ENCODE peak calls at places on chromosomes 7 and 10, in ten cellular contexts. G is stomach; H is astrocyte of the spinal cord; V is prostate gland; I is PC-3; M is CD8-positive, alpha-beta memory T cell; U is OCI-LY7; A is AG10803; X is PC-9; Q is GM06990. Y is an unnamed sample.

GRCh38 chr7:10474048-10474447 is 499.6 kb upstream of the PHF14 start:
- DNase-seq in V (no peak), X (no peak), A (no peak), M (no peak), G (no peak), H (peak), I (peak), U (no peak), Q (no peak), Y (no peak)

GRCh38 chr7:1748774-1749173 is 78.7 kb downstream of the ELFN1 start:
- DNase-seq in U (peak), V (no peak), X (no peak), M (no peak), I (no peak), G (no peak), Q (no peak), A (no peak), H (no peak), Y (no peak)

GRCh38 chr7:44796034-44796503 is 412 bp upstream of the PPIA start:
- DNase-seq in X (no peak), I (peak), A (peak), Q (no peak), H (peak), G (no peak), U (peak), V (no peak), M (no peak), Y (no peak)

GRCh38 chr7:80232969-80233724 is 98.5 kb downstream of the GNAI1 start:
- DNase-seq in I (no peak), X (no peak), U (no peak), Q (no peak), M (no peak), H (no peak), A (no peak), G (no peak), V (no peak), Y (no peak)

GRCh38 chr7:152912511-152912910 is 153.0 kb downstream of the ACTR3B start:
- DNase-seq in G (no peak), A (no peak), M (no peak), H (no peak), X (no peak), Q (no peak), I (no peak), U (no peak), V (no peak), Y (no peak)

GRCh38 chr10:128221128-128221527 is 94.9 kb upstream of the MKI67 start:
- DNase-seq in M (no peak), A (no peak), I (no peak), U (no peak), V (no peak), H (no peak), G (no peak), Q (no peak), X (no peak), Y (no peak)

GRCh38 chr7:34165927-34166550 is 260.7 kb downstream of the BMPER start:
- DNase-seq in I (peak), Q (no peak), X (no peak), V (no peak), H (peak), A (peak), M (no peak), U (peak), G (no peak), Y (peak)

GRCh38 chr10:62153191-62153590 is 115.5 kb downstream of the RTKN2 start:
- DNase-seq in U (no peak), G (no peak), V (no peak), M (no peak), I (peak), X (no peak), H (peak), Q (no peak), A (peak), Y (no peak)

GRCh38 chr7:136869006-136869961 is 832 bp downstream of the CHRM2 start:
- DNase-seq in A (no peak), G (no peak), V (no peak), X (no peak), M (no peak), U (no peak), H (peak), I (no peak), Q (peak), Y (no peak)

GRCh38 chr10:75170215-75170614 is 40.4 kb upstream of the VDAC2 start:
- DNase-seq in H (no peak), U (no peak), A (no peak), X (no peak), V (no peak), M (no peak), I (no peak), G (no peak), Q (no peak), Y (no peak)

GRCh38 chr7:29859491-29860180 is 53.3 kb downstream of the WIPF3 start:
- DNase-seq in G (no peak), H (no peak), A (no peak), V (no peak), I (no peak), Q (no peak), U (no peak), M (no peak), X (no peak), Y (no peak)
- H3K4me3 ChIP-seq in G (no peak), H (no peak), A (no peak), V (no peak), I (no peak), Q (no peak), U (no peak), M (no peak), X (no peak), Y (no peak)

GRCh38 chr10:89283988-89284475 is 17.8 kb upstream of the IFIT2 start:
- DNase-seq in M (no peak), H (peak), I (peak), V (no peak), Q (no peak), X (no peak), U (no peak), A (peak), G (no peak), Y (no peak)
- H3K4me3 ChIP-seq in M (no peak), H (no peak), I (peak), V (no peak), Q (no peak), X (no peak), U (no peak), A (peak), G (peak), Y (no peak)

GRCh38 chr10:110544958-110545537 is 22.4 kb upstream of the SMC3 start:
- DNase-seq in V (no peak), M (no peak), Q (no peak), G (no peak), X (no peak), H (peak), I (no peak), A (peak), U (no peak), Y (no peak)

GRCh38 chr10:110535958-110536891 is 31.3 kb upstream of the SMC3 start:
- DNase-seq in U (peak), H (peak), G (peak), V (no peak), X (peak), Q (peak), M (peak), I (peak), A (peak), Y (no peak)

GRCh38 chr10:110534571-110534970 is 32.9 kb upstream of the SMC3 start:
- DNase-seq in I (no peak), X (no peak), M (no peak), H (no peak), V (no peak), A (no peak), U (no peak), G (no peak), Q (no peak), Y (no peak)

GRCh38 chr10:110540038-110540437 is 27.5 kb upstream of the SMC3 start:
- DNase-seq in Q (no peak), V (no peak), I (no peak), G (no peak), X (no peak), H (no peak), M (no peak), U (no peak), A (no peak), Y (no peak)
- H3K4me3 ChIP-seq in Q (no peak), V (no peak), I (no peak), G (no peak), X (no peak), H (no peak), M (no peak), U (no peak), A (no peak), Y (no peak)

GRCh38 chr7:42227931-42228591 is 8.9 kb downstream of the GLI3 start:
- DNase-seq in V (no peak), U (no peak), H (peak), M (no peak), X (no peak), G (no peak), A (no peak), Q (no peak), I (no peak), Y (no peak)
- H3K4me3 ChIP-seq in V (peak), U (no peak), H (peak), M (no peak), X (no peak), G (peak), A (peak), Q (peak), I (no peak), Y (no peak)